ENCODE peak calls at places on chromosomes 12 and 14, in four cellular contexts. K is HepG2, Y is K562, T is GM12878. N is an unnamed sample.

GRCh38 chr14:55094630-55095157 is 34.4 kb upstream of the LGALS3 start:
- DNase-seq in K (no peak), Y (no peak), T (no peak), N (no peak)

GRCh38 chr12:92363295-92364146 is 217.9 kb upstream of the BTG1 start:
- DNase-seq in K (no peak), Y (no peak), T (peak; percentile 96), N (no peak)

GRCh38 chr14:71730471-71730870 is 201.8 kb upstream of the RGS6 start:
- DNase-seq in K (no peak), Y (no peak), T (no peak), N (no peak)

GRCh38 chr12:6302621-6303020 is 7.9 kb upstream of the PLEKHG6 start:
- DNase-seq in K (no peak), Y (no peak), T (no peak), N (no peak)

GRCh38 chr12:26251600-26251999 is 56.2 kb downstream of the SSPN start:
- DNase-seq in K (no peak), Y (no peak), T (no peak), N (no peak)

GRCh38 chr12:44851586-44851985 is 24.5 kb downstream of the NELL2 start:
- DNase-seq in K (no peak), Y (no peak), T (no peak), N (no peak)

GRCh38 chr12:124581299-124581698 is 13.9 kb upstream of the NCOR2 start:
- DNase-seq in K (no peak), Y (no peak), T (no peak), N (no peak)

GRCh38 chr12:55673638-55674037 is 34.1 kb downstream of the ITGA7 start:
- DNase-seq in K (no peak), Y (no peak), T (peak; percentile 76), N (no peak)

GRCh38 chr14:75515631-75515999 is 6.7 kb upstream of the BATF start:
- DNase-seq in K (no peak), Y (no peak), T (no peak), N (no peak)

GRCh38 chr14:101857226-101857625 is 95.7 kb downstream of the PPP2R5C start:
- DNase-seq in K (no peak), Y (peak; percentile 48), T (no peak), N (peak; percentile 35)

GRCh38 chr12:6752181-6752930 is 585 bp downstream of the MLF2 start:
- DNase-seq in K (peak; percentile 51), Y (peak; percentile 62), T (no peak), N (peak; percentile 54)

GRCh38 chr12:110971189-110971920 is 51.0 kb upstream of the MYL2 start:
- DNase-seq in K (no peak), Y (no peak), T (no peak), N (no peak)

GRCh38 chr14:71122866-71123565 is 215.8 kb downstream of the PCNX1 start:
- DNase-seq in K (no peak), Y (no peak), T (no peak), N (no peak)

GRCh38 chr12:52213541-52214420 is 19.3 kb upstream of the KRT7 start:
- DNase-seq in K (peak; percentile 57), Y (peak; percentile 83), T (no peak), N (peak; percentile 96)
- TF ChIP-seq ESRRA in K (no peak), Y (no peak), T (no peak), N (no peak)

GRCh38 chr14:32635103-32635719 is 303.5 kb upstream of the NPAS3 start:
- DNase-seq in K (no peak), Y (no peak), T (no peak), N (no peak)

GRCh38 chr14:32633930-32634329 is 304.7 kb upstream of the NPAS3 start:
- DNase-seq in K (no peak), Y (no peak), T (no peak), N (no peak)

GRCh38 chr14:32629146-32629545 is 300.0 kb downstream of the AKAP6 start:
- DNase-seq in K (no peak), Y (no peak), T (no peak), N (no peak)

GRCh38 chr14:32630701-32631100 is 301.6 kb downstream of the AKAP6 start:
- DNase-seq in K (no peak), Y (no peak), T (no peak), N (no peak)

DNA sequence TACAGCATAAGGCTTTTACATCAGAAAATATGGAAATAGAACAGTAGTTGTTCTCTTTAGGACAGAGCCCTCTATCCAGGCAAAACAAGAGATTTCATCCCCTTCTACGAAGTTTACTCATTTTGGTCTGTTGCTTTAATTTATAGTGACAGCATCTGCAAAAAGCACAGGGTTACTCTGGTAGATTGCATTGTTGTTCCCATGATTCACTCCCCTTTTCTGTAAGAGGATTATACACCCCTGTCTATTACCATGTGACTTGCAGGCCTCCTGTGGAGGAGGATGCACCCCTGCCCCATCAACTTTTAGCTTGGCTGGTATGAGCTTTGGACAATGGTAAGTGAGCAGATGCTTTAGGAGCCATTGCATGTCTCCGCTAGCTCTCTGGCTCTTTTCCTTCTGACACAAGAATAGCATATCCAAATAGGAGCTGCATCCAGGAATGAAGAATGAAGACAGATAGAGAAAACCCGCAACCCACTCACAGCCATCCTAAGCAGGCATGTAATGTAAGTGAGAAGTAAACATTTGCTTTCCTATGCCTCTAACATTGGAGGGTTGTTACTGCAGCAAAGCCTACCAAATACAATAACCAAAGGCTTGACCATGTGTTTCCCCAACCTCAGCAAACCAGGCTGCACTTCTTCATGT is 304.2 kb downstream of the AKAP6 start:
- DNase-seq in K (no peak), Y (no peak), T (no peak), N (no peak)
- TF ChIP-seq CBFB in K (no peak), Y (no peak), T (no peak), N (no peak)

GRCh38 chr12:78887008-78887407 is 22.4 kb downstream of the SYT1 start:
- DNase-seq in K (peak; percentile 2), Y (no peak), T (no peak), N (no peak)
- TF ChIP-seq ESRRA in K (no peak), Y (no peak), T (no peak), N (no peak)

DNA sequence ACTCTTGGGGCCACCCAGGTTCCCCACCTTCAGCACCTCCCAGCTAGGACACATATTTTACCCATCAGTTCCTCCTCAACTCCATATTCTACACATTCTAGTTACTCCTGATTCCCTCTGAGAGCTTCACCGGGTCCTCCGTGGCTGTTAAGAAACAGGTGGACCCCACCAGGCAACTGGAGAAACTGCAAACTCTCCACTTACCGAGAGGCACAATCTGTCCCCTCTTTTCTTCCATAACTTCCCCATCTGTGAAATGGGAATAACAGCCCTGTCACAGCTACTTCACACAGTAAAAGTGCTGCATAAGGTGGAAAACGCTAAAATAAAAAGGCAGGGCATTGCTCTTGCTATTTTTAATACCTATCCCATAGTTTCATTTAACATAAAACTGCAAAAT is 1.5 kb downstream of the SLC7A8 start:
- DNase-seq in K (no peak), Y (no peak), T (no peak), N (no peak)
- TF ChIP-seq CBFB in K (no peak), Y (no peak), T (no peak), N (no peak)

GRCh38 chr14:93173943-93174395 is 10.7 kb downstream of the MOAP1 start:
- DNase-seq in K (no peak), Y (peak; percentile 16), T (no peak), N (no peak)
- TF ChIP-seq ESRRA in K (no peak), Y (no peak), T (no peak), N (no peak)

N was measured in WTC11.